ENCODE peak calls at places on chromosomes 13 and 19, in eight cellular contexts. U is T-cell, A is A172, I is NCI-H146, K is lung, W is H54, X is T-helper 1 cell, O is HFFc6. D is an unnamed sample.

GRCh38 chr13:76879211-76879875 is 6.9 kb downstream of the KCTD12 start:
- DNase-seq in U (peak; percentile 38), A (peak; percentile 69), I (peak; percentile 22), K (peak; percentile 69), W (peak; percentile 40), X (peak; percentile 26), O (peak; percentile 76), D (no peak)

GRCh38 chr13:48783181-48783630 is 129.5 kb downstream of the CYSLTR2 start:
- DNase-seq in U (no peak), A (peak; percentile 19), I (no peak), K (peak; percentile 74), W (no peak), X (no peak), O (peak; percentile 97), D (no peak)

GRCh38 chr19:5128251-5128931 is 159.5 kb downstream of the KDM4B start:
- DNase-seq in U (no peak), A (peak; percentile 61), I (no peak), K (no peak), W (no peak), X (no peak), O (peak; percentile 36), D (no peak)

GRCh38 chr19:30878456-30878855 is 470.8 kb downstream of the TSHZ3 start:
- DNase-seq in U (no peak), A (no peak), I (no peak), K (no peak), W (no peak), X (no peak), O (no peak), D (no peak)

GRCh38 chr13:113883314-113883811 is 19.5 kb upstream of the GAS6 start:
- DNase-seq in U (no peak), A (no peak), I (no peak), K (no peak), W (no peak), X (no peak), O (no peak), D (no peak)

GRCh38 chr13:46057251-46058015 is 4.9 kb upstream of the ZC3H13 start:
- DNase-seq in U (no peak), A (peak; percentile 27), I (no peak), K (no peak), W (no peak), X (no peak), O (peak; percentile 25), D (no peak)

GRCh38 chr13:71866173-71867091 is 572 bp downstream of the DACH1 start:
- DNase-seq in U (no peak), A (no peak), I (peak; percentile 67), K (no peak), W (no peak), X (no peak), O (no peak), D (peak; percentile 42)

GRCh38 chr13:25982908-25983307 is 68.9 kb downstream of the SHISA2 start:
- DNase-seq in U (no peak), A (no peak), I (no peak), K (no peak), W (no peak), X (no peak), O (no peak), D (no peak)

GRCh38 chr13:31035162-31035951 is 102.9 kb downstream of the TEX26 start:
- DNase-seq in U (no peak), A (no peak), I (no peak), K (no peak), W (no peak), X (no peak), O (no peak), D (no peak)

GRCh38 chr13:113786262-113786841 is 27.3 kb downstream of the TMEM255B start:
- DNase-seq in U (no peak), A (peak; percentile 82), I (no peak), K (no peak), W (peak; percentile 94), X (no peak), O (peak; percentile 71), D (no peak)

GRCh38 chr13:111549464-111549863 is 229.0 kb downstream of the TEX29 start:
- DNase-seq in U (no peak), A (no peak), I (no peak), K (no peak), W (no peak), X (no peak), O (no peak), D (no peak)

GRCh38 chr13:113730145-113730750 is 28.8 kb upstream of the TMEM255B start:
- DNase-seq in U (no peak), A (no peak), I (no peak), K (no peak), W (no peak), X (no peak), O (no peak), D (no peak)

GRCh38 chr19:5664515-5664914 is 15.8 kb downstream of the MICOS13 start:
- DNase-seq in U (no peak), A (no peak), I (no peak), K (no peak), W (no peak), X (no peak), O (no peak), D (no peak)

GRCh38 chr13:51246411-51247298 is 24.5 kb downstream of the FAM124A start:
- DNase-seq in U (no peak), A (no peak), I (peak; percentile 31), K (no peak), W (no peak), X (no peak), O (no peak), D (no peak)

D was measured in D341Med.